ENCODE peak calls at places on chromosomes 6 and 20, in four cellular contexts. One of them, this sample, is unnamed.

GRCh38 chr6:71044753-71045152 is 87.9 kb upstream of the B3GAT2 start:
- DNase-seq in epithelial cell of proximal tubule: no peak
- DNase-seq in colonic mucosa: no peak
- DNase-seq in breast epithelium: no peak
- DNase-seq in this sample: no peak

GRCh38 chr6:107784669-107785068 is 39.4 kb downstream of the SCML4 start:
- DNase-seq in epithelial cell of proximal tubule: no peak
- DNase-seq in colonic mucosa: no peak
- DNase-seq in breast epithelium: no peak
- DNase-seq in this sample: no peak

GRCh38 chr20:60959971-60960370 is 292.1 kb upstream of the CDH4 start:
- DNase-seq in epithelial cell of proximal tubule: no peak
- DNase-seq in colonic mucosa: no peak
- DNase-seq in breast epithelium: no peak
- DNase-seq in this sample: no peak

GRCh38 chr6:37155394-37156312 is 14.3 kb upstream of the PIM1 start:
- DNase-seq in epithelial cell of proximal tubule: no peak
- DNase-seq in colonic mucosa: peak; percentile 53
- DNase-seq in breast epithelium: no peak
- DNase-seq in this sample: no peak

GRCh38 chr20:5667703-5668528 is 82.3 kb upstream of the SHLD1 start:
- DNase-seq in epithelial cell of proximal tubule: no peak
- DNase-seq in colonic mucosa: no peak
- DNase-seq in breast epithelium: no peak
- DNase-seq in this sample: no peak

GRCh38 chr6:7910298-7910653 is 312 bp downstream of the TXNDC5 start:
- DNase-seq in epithelial cell of proximal tubule: no peak
- DNase-seq in colonic mucosa: no peak
- DNase-seq in breast epithelium: no peak
- DNase-seq in this sample: no peak

GRCh38 chr6:158817298-158818007 is 1.7 kb downstream of the EZR start:
- DNase-seq in epithelial cell of proximal tubule: no peak
- DNase-seq in colonic mucosa: peak; percentile 68
- DNase-seq in breast epithelium: no peak
- DNase-seq in this sample: peak; percentile 49

GRCh38 chr20:24586523-24586840 is 117.1 kb downstream of the SYNDIG1 start:
- DNase-seq in epithelial cell of proximal tubule: no peak
- DNase-seq in colonic mucosa: no peak
- DNase-seq in breast epithelium: no peak
- DNase-seq in this sample: no peak

GRCh38 chr6:16909599-16910360 is 148.5 kb upstream of the ATXN1 start:
- DNase-seq in epithelial cell of proximal tubule: no peak
- DNase-seq in colonic mucosa: no peak
- DNase-seq in breast epithelium: no peak
- DNase-seq in this sample: no peak

GRCh38 chr20:32772046-32772445 is 9.9 kb downstream of the DNMT3B start:
- DNase-seq in epithelial cell of proximal tubule: no peak
- DNase-seq in colonic mucosa: no peak
- DNase-seq in breast epithelium: no peak
- DNase-seq in this sample: peak; percentile 36

GRCh38 chr6:55825402-55826051 is 49.9 kb downstream of the BMP5 start:
- DNase-seq in epithelial cell of proximal tubule: peak; percentile 82
- DNase-seq in colonic mucosa: no peak
- DNase-seq in breast epithelium: no peak
- DNase-seq in this sample: peak; percentile 83

GRCh38 chr20:4150095-4150492 is 134.7 kb upstream of the RNF24 start:
- DNase-seq in epithelial cell of proximal tubule: no peak
- DNase-seq in colonic mucosa: no peak
- DNase-seq in breast epithelium: peak; percentile 24
- DNase-seq in this sample: peak; percentile 28

GRCh38 chr20:5002077-5002413 is 735 bp upstream of the SLC23A2 start:
- DNase-seq in epithelial cell of proximal tubule: no peak
- DNase-seq in colonic mucosa: peak; percentile 20
- DNase-seq in breast epithelium: no peak
- DNase-seq in this sample: no peak

GRCh38 chr6:15160812-15161211 is 85.1 kb upstream of the JARID2 start:
- DNase-seq in epithelial cell of proximal tubule: no peak
- DNase-seq in colonic mucosa: no peak
- DNase-seq in breast epithelium: no peak
- DNase-seq in this sample: peak; percentile 10

GRCh38 chr20:44597930-44598329 is 15.6 kb downstream of the PKIG start:
- DNase-seq in epithelial cell of proximal tubule: no peak
- DNase-seq in colonic mucosa: no peak
- DNase-seq in breast epithelium: no peak
- DNase-seq in this sample: no peak

GRCh38 chr6:105568751-105569150 is 165.9 kb upstream of the PREP start:
- DNase-seq in epithelial cell of proximal tubule: no peak
- DNase-seq in colonic mucosa: no peak
- DNase-seq in breast epithelium: no peak
- DNase-seq in this sample: no peak

GRCh38 chr6:94341173-94341572 is 921.8 kb upstream of the EPHA7 start:
- DNase-seq in epithelial cell of proximal tubule: no peak
- DNase-seq in colonic mucosa: no peak
- DNase-seq in breast epithelium: no peak
- DNase-seq in this sample: no peak

GRCh38 chr6:7270320-7271204 is 42.4 kb downstream of the SSR1 start:
- DNase-seq in epithelial cell of proximal tubule: no peak
- DNase-seq in colonic mucosa: no peak
- DNase-seq in breast epithelium: no peak
- DNase-seq in this sample: no peak

GRCh38 chr6:146200136-146200708 is 171.4 kb downstream of the GRM1 start:
- DNase-seq in epithelial cell of proximal tubule: no peak
- DNase-seq in colonic mucosa: no peak
- DNase-seq in breast epithelium: no peak
- DNase-seq in this sample: no peak

GRCh38 chr6:3887150-3887700 is 38.1 kb downstream of the FAM50B start:
- DNase-seq in epithelial cell of proximal tubule: no peak
- DNase-seq in colonic mucosa: no peak
- DNase-seq in breast epithelium: no peak
- DNase-seq in this sample: peak; percentile 49

GRCh38 chr6:106715922-106716321 is 86.5 kb downstream of the QRSL1 start:
- DNase-seq in epithelial cell of proximal tubule: no peak
- DNase-seq in colonic mucosa: peak; percentile 41
- DNase-seq in breast epithelium: no peak
- DNase-seq in this sample: peak; percentile 74

GRCh38 chr20:2137552-2138201 is 36.0 kb downstream of the STK35 start:
- DNase-seq in epithelial cell of proximal tubule: no peak
- DNase-seq in colonic mucosa: no peak
- DNase-seq in breast epithelium: no peak
- DNase-seq in this sample: no peak

GRCh38 chr6:112037783-112038216 is 16.1 kb upstream of the CCN6 start:
- DNase-seq in epithelial cell of proximal tubule: peak; percentile 83
- DNase-seq in colonic mucosa: peak; percentile 38
- DNase-seq in breast epithelium: no peak
- DNase-seq in this sample: peak; percentile 74

GRCh38 chr20:46011631-46012482 is 3.1 kb downstream of the MMP9 start:
- DNase-seq in epithelial cell of proximal tubule: no peak
- DNase-seq in colonic mucosa: peak; percentile 64
- DNase-seq in breast epithelium: no peak
- DNase-seq in this sample: peak; percentile 72

GRCh38 chr6:71510057-71510713 is 221.6 kb downstream of the OGFRL1 start:
- DNase-seq in epithelial cell of proximal tubule: no peak
- DNase-seq in colonic mucosa: peak; percentile 26
- DNase-seq in breast epithelium: no peak
- DNase-seq in this sample: peak; percentile 66

GRCh38 chr6:150056916-150057315 is 12.0 kb downstream of the ULBP3 start:
- DNase-seq in epithelial cell of proximal tubule: no peak
- DNase-seq in colonic mucosa: no peak
- DNase-seq in breast epithelium: no peak
- DNase-seq in this sample: no peak

GRCh38 chr6:5084787-5085637 is at the start of gene PPP1R3G:
- DNase-seq in epithelial cell of proximal tubule: no peak
- DNase-seq in colonic mucosa: peak; percentile 56
- DNase-seq in breast epithelium: no peak
- DNase-seq in this sample: peak; percentile 57

DNA sequence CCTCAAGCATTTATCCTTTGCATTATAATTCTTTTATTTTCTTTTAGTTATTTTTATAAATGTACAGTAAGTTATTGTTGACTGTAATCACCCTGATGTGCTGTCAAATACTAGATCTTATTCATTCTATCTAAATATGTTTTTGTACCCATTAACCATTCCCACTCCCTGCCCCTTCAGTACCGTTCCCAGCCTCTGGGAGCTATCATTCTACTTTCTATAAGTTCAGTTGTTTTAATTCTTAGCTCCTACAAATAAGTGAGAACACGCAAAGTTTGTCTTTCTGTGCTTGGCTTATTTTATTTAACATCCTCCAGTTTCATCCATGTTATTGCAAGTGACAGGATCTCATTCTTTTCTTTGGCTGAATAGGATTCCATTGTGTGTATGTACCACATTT is 12.5 kb upstream of the ERVFRD-1 start:
- DNase-seq in epithelial cell of proximal tubule: no peak
- DNase-seq in colonic mucosa: no peak
- DNase-seq in breast epithelium: no peak
- DNase-seq in this sample: no peak
- TF ChIP-seq CTCF in epithelial cell of proximal tubule: peak; percentile 21
- TF ChIP-seq CTCF in colonic mucosa: no peak
- TF ChIP-seq CTCF in breast epithelium: no peak
- TF ChIP-seq CTCF in this sample: peak; percentile 26

GRCh38 chr6:38719358-38719757 is 4.2 kb downstream of the DNAH8 start:
- DNase-seq in epithelial cell of proximal tubule: no peak
- DNase-seq in colonic mucosa: no peak
- DNase-seq in breast epithelium: no peak
- DNase-seq in this sample: no peak

GRCh38 chr6:38715016-38715809 is at the start of gene DNAH8:
- DNase-seq in epithelial cell of proximal tubule: no peak
- DNase-seq in colonic mucosa: no peak
- DNase-seq in breast epithelium: no peak
- DNase-seq in this sample: no peak

GRCh38 chr6:38714239-38715015 is 684 bp upstream of the DNAH8 start:
- DNase-seq in epithelial cell of proximal tubule: no peak
- DNase-seq in colonic mucosa: no peak
- DNase-seq in breast epithelium: no peak
- DNase-seq in this sample: peak; percentile 14

GRCh38 chr6:38713812-38714211 is 1.3 kb upstream of the DNAH8 start:
- DNase-seq in epithelial cell of proximal tubule: no peak
- DNase-seq in colonic mucosa: peak; percentile 24
- DNase-seq in breast epithelium: no peak
- DNase-seq in this sample: peak; percentile 57

GRCh38 chr6:38716825-38717224 is 1.7 kb downstream of the DNAH8 start:
- DNase-seq in epithelial cell of proximal tubule: no peak
- DNase-seq in colonic mucosa: no peak
- DNase-seq in breast epithelium: no peak
- DNase-seq in this sample: no peak
- H3K4me3 ChIP-seq in epithelial cell of proximal tubule: no peak overlapping the region
- H3K4me3 ChIP-seq in colonic mucosa: no peak overlapping the region
- H3K4me3 ChIP-seq in breast epithelium: no peak overlapping the region
- H3K4me3 ChIP-seq in this sample: no peak overlapping the region

GRCh38 chr6:34242252-34243130 is 5.8 kb downstream of the HMGA1 start:
- DNase-seq in epithelial cell of proximal tubule: no peak
- DNase-seq in colonic mucosa: no peak
- DNase-seq in breast epithelium: peak; percentile 36
- DNase-seq in this sample: no peak

GRCh38 chr6:34243131-34243771 is 5.6 kb downstream of the SMIM29 start:
- DNase-seq in epithelial cell of proximal tubule: no peak
- DNase-seq in colonic mucosa: no peak
- DNase-seq in breast epithelium: peak; percentile 37
- DNase-seq in this sample: peak; percentile 35

GRCh38 chr6:34246563-34247391 is 2.0 kb downstream of the SMIM29 start:
- DNase-seq in epithelial cell of proximal tubule: no peak
- DNase-seq in colonic mucosa: peak; percentile 42
- DNase-seq in breast epithelium: no peak
- DNase-seq in this sample: peak; percentile 30

GRCh38 chr6:34246249-34246562 is 2.6 kb downstream of the SMIM29 start:
- DNase-seq in epithelial cell of proximal tubule: no peak
- DNase-seq in colonic mucosa: no peak
- DNase-seq in breast epithelium: no peak
- DNase-seq in this sample: no peak

GRCh38 chr6:34243901-34244884 is 4.6 kb downstream of the SMIM29 start:
- DNase-seq in epithelial cell of proximal tubule: peak; percentile 64
- DNase-seq in colonic mucosa: peak; percentile 56
- DNase-seq in breast epithelium: peak; percentile 56
- DNase-seq in this sample: peak; percentile 92
- TF ChIP-seq CTCF in epithelial cell of proximal tubule: peak; percentile 43
- TF ChIP-seq CTCF in colonic mucosa: no peak
- TF ChIP-seq CTCF in breast epithelium: no peak
- TF ChIP-seq CTCF in this sample: peak; percentile 23

DNA sequence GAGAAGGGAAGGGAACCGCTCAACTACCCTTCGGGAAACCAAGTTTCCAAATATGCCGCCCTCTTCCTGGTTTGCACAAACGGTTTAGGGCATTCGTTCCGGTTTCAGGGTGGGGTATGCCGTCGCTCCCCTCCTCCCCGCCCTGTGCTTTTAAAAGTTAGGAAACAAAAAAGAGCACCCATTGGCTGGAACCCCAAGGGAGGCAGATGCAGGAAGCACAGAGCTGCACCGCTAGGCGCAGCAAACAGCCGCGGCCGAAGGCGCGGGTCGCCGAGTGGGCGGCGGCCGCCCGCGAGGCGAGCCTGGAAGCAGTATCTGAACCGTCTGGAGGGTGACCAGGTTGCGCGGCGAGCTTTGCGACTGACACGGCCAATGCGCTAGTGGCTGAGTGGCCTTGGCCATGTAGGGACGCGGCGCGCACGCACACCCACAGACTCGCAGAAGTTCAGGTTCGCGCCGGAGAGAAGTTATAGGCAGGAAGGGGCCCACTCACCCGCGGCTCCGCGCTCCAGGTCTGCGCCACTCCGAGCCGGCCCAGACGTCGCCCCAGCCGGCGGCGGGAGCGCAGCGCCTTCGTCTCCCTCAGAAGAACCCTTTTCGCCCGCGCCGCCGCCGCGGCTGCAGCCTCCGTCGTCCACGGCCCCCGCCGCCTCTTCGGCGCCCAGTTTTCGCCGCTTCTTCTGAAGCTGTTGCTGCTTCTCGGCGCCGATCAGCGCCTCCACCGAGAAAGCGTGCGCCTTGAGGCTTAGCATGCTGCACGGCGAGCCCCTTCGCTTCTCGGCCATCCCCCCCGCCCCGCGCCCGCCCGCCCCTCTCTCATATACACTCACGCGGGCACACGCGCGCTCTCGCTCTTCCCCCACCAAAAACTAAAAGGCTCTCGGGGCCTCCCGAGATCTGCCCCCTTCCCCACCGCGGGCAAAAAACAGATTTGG is 734 bp downstream of the TBX18 start:
- DNase-seq in epithelial cell of proximal tubule: no peak
- DNase-seq in colonic mucosa: no peak
- DNase-seq in breast epithelium: no peak
- DNase-seq in this sample: peak; percentile 23
- H3K4me3 ChIP-seq in epithelial cell of proximal tubule: peak overlapping the region; percentile 57
- H3K4me3 ChIP-seq in colonic mucosa: peak overlapping the region; percentile 23
- H3K4me3 ChIP-seq in breast epithelium: peak overlapping the region; percentile 74
- H3K4me3 ChIP-seq in this sample: peak overlapping the region; percentile 34